ENCODE peak calls at places on chromosome 17, in four cellular contexts. I is stimulated activated naive CD4-positive, alpha-beta T cell; H is osteocyte; Z is activated CD8-positive, alpha-beta memory T cell treated with anti-CD3 and anti-CD28 coated beads for 1 hour. J is an unnamed sample.

GRCh38 chr17:13646411-13646810 is 44.7 kb upstream of the HS3ST3A1 start:
- DNase-seq in I (no peak), H (no peak), Z (no peak), J (no peak)

GRCh38 chr17:79028496-79029326 is 4.7 kb downstream of the C1QTNF1 start:
- DNase-seq in I (no peak), H (no peak), Z (no peak), J (no peak)

GRCh38 chr17:18004901-18005305 is 32.2 kb downstream of the DRC3 start:
- DNase-seq in I (no peak), H (no peak), Z (no peak), J (no peak)

GRCh38 chr17:63490321-63490720 is 13.5 kb downstream of the ACE start:
- DNase-seq in I (no peak), H (no peak), Z (no peak), J (no peak)

GRCh38 chr17:40541873-40542561 is 23.3 kb downstream of the CCR7 start:
- DNase-seq in I (no peak), H (no peak), Z (no peak), J (no peak)

GRCh38 chr17:73856585-73856984 is 212.3 kb upstream of the SDK2 start:
- DNase-seq in I (no peak), H (no peak), Z (no peak), J (no peak)

GRCh38 chr17:4533522-4534502 is 21.4 kb downstream of the MYBBP1A start:
- DNase-seq in I (no peak), H (no peak), Z (no peak), J (no peak)

GRCh38 chr17:45740553-45741330 is 43.4 kb upstream of the CRHR1 start:
- DNase-seq in I (no peak), H (no peak), Z (no peak), J (peak; percentile 4)

GRCh38 chr17:82492647-82493516 is 26.6 kb upstream of the FOXK2 start:
- DNase-seq in I (no peak), H (no peak), Z (no peak), J (no peak)

GRCh38 chr17:44314869-44315661 is 6.7 kb downstream of the RUNDC3A start:
- DNase-seq in I (peak; percentile 37), H (no peak), Z (no peak), J (no peak)

GRCh38 chr17:31415004-31415454 is 23.6 kb downstream of the RAB11FIP4 start:
- DNase-seq in I (no peak), H (no peak), Z (no peak), J (no peak)

GRCh38 chr17:6479626-6480324 is 35.5 kb downstream of the PIMREG start:
- DNase-seq in I (no peak), H (no peak), Z (no peak), J (no peak)

GRCh38 chr17:77569846-77570564 is 388.5 kb upstream of the TNRC6C start:
- DNase-seq in I (no peak), H (no peak), Z (no peak), J (no peak)

J was measured in immature natural killer cell.